ENCODE peak calls at places on chromosomes 1 and 21, in seven cellular contexts. One of them, this sample, is unnamed.

GRCh38 chr1:45891087-45891486 is 87.7 kb downstream of the MAST2 start:
- DNase-seq in astrocyte of the spinal cord: no peak
- DNase-seq in tibial nerve: no peak
- DNase-seq in CD8-positive, alpha-beta T cell: no peak
- DNase-seq in nephron progenitor cell: no peak
- DNase-seq in astrocyte of the cerebellum: no peak
- DNase-seq in BE2C: no peak
- DNase-seq in this sample: no peak

GRCh38 chr1:94463765-94464330 is 45.7 kb downstream of the ABCD3 start:
- DNase-seq in astrocyte of the spinal cord: peak
- DNase-seq in tibial nerve: peak
- DNase-seq in CD8-positive, alpha-beta T cell: no peak
- DNase-seq in nephron progenitor cell: no peak
- DNase-seq in astrocyte of the cerebellum: peak
- DNase-seq in BE2C: peak
- DNase-seq in this sample: no peak

GRCh38 chr1:44318097-44319088 is 36.7 kb downstream of the ERI3 start:
- DNase-seq in astrocyte of the spinal cord: peak
- DNase-seq in tibial nerve: peak
- DNase-seq in CD8-positive, alpha-beta T cell: peak
- DNase-seq in nephron progenitor cell: peak
- DNase-seq in astrocyte of the cerebellum: peak
- DNase-seq in BE2C: peak
- DNase-seq in this sample: peak

GRCh38 chr1:54325705-54326461 is 80.3 kb downstream of the SSBP3 start:
- DNase-seq in astrocyte of the spinal cord: no peak
- DNase-seq in tibial nerve: no peak
- DNase-seq in CD8-positive, alpha-beta T cell: no peak
- DNase-seq in nephron progenitor cell: no peak
- DNase-seq in astrocyte of the cerebellum: no peak
- DNase-seq in BE2C: peak
- DNase-seq in this sample: no peak

GRCh38 chr1:55894521-55894920 is 679.4 kb upstream of the USP24 start:
- DNase-seq in astrocyte of the spinal cord: peak
- DNase-seq in tibial nerve: no peak
- DNase-seq in CD8-positive, alpha-beta T cell: no peak
- DNase-seq in nephron progenitor cell: no peak
- DNase-seq in astrocyte of the cerebellum: no peak
- DNase-seq in BE2C: no peak
- DNase-seq in this sample: no peak

GRCh38 chr1:64112281-64112680 is 91.1 kb upstream of the UBE2U start:
- DNase-seq in astrocyte of the spinal cord: peak
- DNase-seq in tibial nerve: no peak
- DNase-seq in CD8-positive, alpha-beta T cell: no peak
- DNase-seq in nephron progenitor cell: no peak
- DNase-seq in astrocyte of the cerebellum: no peak
- DNase-seq in BE2C: no peak
- DNase-seq in this sample: no peak

GRCh38 chr1:24964811-24965570 is 34.9 kb upstream of the RUNX3 start:
- DNase-seq in astrocyte of the spinal cord: peak
- DNase-seq in tibial nerve: no peak
- DNase-seq in CD8-positive, alpha-beta T cell: peak
- DNase-seq in nephron progenitor cell: no peak
- DNase-seq in astrocyte of the cerebellum: peak
- DNase-seq in BE2C: no peak
- DNase-seq in this sample: no peak

GRCh38 chr1:225460737-225461532 is 33.1 kb upstream of the LBR start:
- DNase-seq in astrocyte of the spinal cord: no peak
- DNase-seq in tibial nerve: no peak
- DNase-seq in CD8-positive, alpha-beta T cell: peak
- DNase-seq in nephron progenitor cell: no peak
- DNase-seq in astrocyte of the cerebellum: no peak
- DNase-seq in BE2C: no peak
- DNase-seq in this sample: no peak

GRCh38 chr1:77545970-77546369 is 136.5 kb downstream of the ZZZ3 start:
- DNase-seq in astrocyte of the spinal cord: peak
- DNase-seq in tibial nerve: no peak
- DNase-seq in CD8-positive, alpha-beta T cell: no peak
- DNase-seq in nephron progenitor cell: no peak
- DNase-seq in astrocyte of the cerebellum: no peak
- DNase-seq in BE2C: no peak
- DNase-seq in this sample: no peak

GRCh38 chr21:16644690-16645089 is 868.2 kb upstream of the CXADR start:
- DNase-seq in astrocyte of the spinal cord: no peak
- DNase-seq in tibial nerve: no peak
- DNase-seq in CD8-positive, alpha-beta T cell: no peak
- DNase-seq in nephron progenitor cell: no peak
- DNase-seq in astrocyte of the cerebellum: no peak
- DNase-seq in BE2C: no peak
- DNase-seq in this sample: no peak

GRCh38 chr1:76075877-76076276 is 1.3 kb downstream of the ST6GALNAC3 start:
- DNase-seq in astrocyte of the spinal cord: no peak
- DNase-seq in tibial nerve: no peak
- DNase-seq in CD8-positive, alpha-beta T cell: no peak
- DNase-seq in nephron progenitor cell: no peak
- DNase-seq in astrocyte of the cerebellum: no peak
- DNase-seq in BE2C: no peak
- DNase-seq in this sample: no peak

GRCh38 chr1:76075188-76075489 is 593 bp downstream of the ST6GALNAC3 start:
- DNase-seq in astrocyte of the spinal cord: no peak
- DNase-seq in tibial nerve: no peak
- DNase-seq in CD8-positive, alpha-beta T cell: no peak
- DNase-seq in nephron progenitor cell: no peak
- DNase-seq in astrocyte of the cerebellum: no peak
- DNase-seq in BE2C: no peak
- DNase-seq in this sample: no peak

GRCh38 chr1:76070538-76070937 is 4.0 kb upstream of the ST6GALNAC3 start:
- DNase-seq in astrocyte of the spinal cord: no peak
- DNase-seq in tibial nerve: no peak
- DNase-seq in CD8-positive, alpha-beta T cell: no peak
- DNase-seq in nephron progenitor cell: no peak
- DNase-seq in astrocyte of the cerebellum: no peak
- DNase-seq in BE2C: no peak
- DNase-seq in this sample: no peak

GRCh38 chr1:76073471-76073870 is 1.1 kb upstream of the ST6GALNAC3 start:
- DNase-seq in astrocyte of the spinal cord: peak
- DNase-seq in tibial nerve: no peak
- DNase-seq in CD8-positive, alpha-beta T cell: no peak
- DNase-seq in nephron progenitor cell: no peak
- DNase-seq in astrocyte of the cerebellum: peak
- DNase-seq in BE2C: no peak
- DNase-seq in this sample: no peak

DNA sequence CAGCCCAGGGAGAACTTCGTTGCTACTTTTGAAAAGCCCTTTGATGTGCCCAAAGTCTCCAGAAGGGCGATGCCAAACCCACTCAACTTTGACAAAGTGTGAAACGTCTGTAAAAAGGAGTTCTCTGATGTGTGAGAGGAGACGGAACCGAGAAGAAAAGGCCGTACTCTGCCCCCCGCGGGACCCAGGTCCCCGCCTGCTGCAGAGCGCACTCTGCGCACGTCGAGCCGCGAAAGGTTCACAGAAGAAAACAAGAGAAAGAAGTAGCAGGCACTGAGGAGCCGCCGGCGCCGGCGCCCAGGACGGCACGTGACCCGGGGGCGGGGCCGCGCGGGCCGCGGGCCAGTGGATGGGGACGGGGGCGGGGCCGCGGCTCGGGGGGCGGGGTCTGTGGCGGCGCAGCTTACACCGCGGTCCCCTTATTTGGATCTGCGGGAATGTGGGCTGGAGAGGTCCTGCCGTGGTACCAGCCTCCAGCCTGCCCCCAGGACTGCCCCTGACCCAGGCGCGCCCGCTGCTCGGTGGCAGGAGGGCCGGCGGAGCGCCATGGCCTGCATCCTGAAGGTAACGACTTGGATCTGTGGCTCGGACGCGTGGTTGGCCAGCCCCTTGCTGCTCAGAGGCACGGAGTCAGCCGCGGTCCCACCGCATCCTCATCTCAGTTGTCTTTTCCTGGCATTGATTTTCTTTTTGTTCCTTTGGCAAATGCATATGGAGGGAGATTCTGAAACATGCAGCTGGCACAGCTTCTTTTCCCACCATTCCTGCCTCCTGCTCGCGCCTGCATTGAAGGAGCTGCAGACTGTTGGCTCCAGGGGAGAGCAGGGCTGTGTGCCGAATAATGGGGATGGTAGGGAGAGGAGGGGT is at the start of gene ST6GALNAC3:
- DNase-seq in astrocyte of the spinal cord: peak
- DNase-seq in tibial nerve: peak
- DNase-seq in CD8-positive, alpha-beta T cell: peak
- DNase-seq in nephron progenitor cell: peak
- DNase-seq in astrocyte of the cerebellum: no peak
- DNase-seq in BE2C: peak
- DNase-seq in this sample: peak
- TF ChIP-seq CTCF in astrocyte of the spinal cord: no peak
- TF ChIP-seq CTCF in tibial nerve: no peak
- TF ChIP-seq CTCF in CD8-positive, alpha-beta T cell: no peak
- TF ChIP-seq CTCF in nephron progenitor cell: no peak
- TF ChIP-seq CTCF in astrocyte of the cerebellum: no peak
- TF ChIP-seq CTCF in BE2C: no peak
- TF ChIP-seq CTCF in this sample: no peak

GRCh38 chr1:232318143-232318542 is 311.8 kb downstream of the SIPA1L2 start:
- DNase-seq in astrocyte of the spinal cord: no peak
- DNase-seq in tibial nerve: no peak
- DNase-seq in CD8-positive, alpha-beta T cell: no peak
- DNase-seq in nephron progenitor cell: no peak
- DNase-seq in astrocyte of the cerebellum: no peak
- DNase-seq in BE2C: no peak
- DNase-seq in this sample: no peak

GRCh38 chr1:232319106-232319505 is 310.8 kb downstream of the SIPA1L2 start:
- DNase-seq in astrocyte of the spinal cord: no peak
- DNase-seq in tibial nerve: no peak
- DNase-seq in CD8-positive, alpha-beta T cell: no peak
- DNase-seq in nephron progenitor cell: no peak
- DNase-seq in astrocyte of the cerebellum: no peak
- DNase-seq in BE2C: peak
- DNase-seq in this sample: peak

GRCh38 chr1:232317336-232317735 is 312.6 kb downstream of the SIPA1L2 start:
- DNase-seq in astrocyte of the spinal cord: no peak
- DNase-seq in tibial nerve: no peak
- DNase-seq in CD8-positive, alpha-beta T cell: no peak
- DNase-seq in nephron progenitor cell: no peak
- DNase-seq in astrocyte of the cerebellum: no peak
- DNase-seq in BE2C: no peak
- DNase-seq in this sample: no peak

GRCh38 chr1:232319518-232319917 is 310.4 kb downstream of the SIPA1L2 start:
- DNase-seq in astrocyte of the spinal cord: no peak
- DNase-seq in tibial nerve: no peak
- DNase-seq in CD8-positive, alpha-beta T cell: no peak
- DNase-seq in nephron progenitor cell: no peak
- DNase-seq in astrocyte of the cerebellum: no peak
- DNase-seq in BE2C: no peak
- DNase-seq in this sample: no peak

DNA sequence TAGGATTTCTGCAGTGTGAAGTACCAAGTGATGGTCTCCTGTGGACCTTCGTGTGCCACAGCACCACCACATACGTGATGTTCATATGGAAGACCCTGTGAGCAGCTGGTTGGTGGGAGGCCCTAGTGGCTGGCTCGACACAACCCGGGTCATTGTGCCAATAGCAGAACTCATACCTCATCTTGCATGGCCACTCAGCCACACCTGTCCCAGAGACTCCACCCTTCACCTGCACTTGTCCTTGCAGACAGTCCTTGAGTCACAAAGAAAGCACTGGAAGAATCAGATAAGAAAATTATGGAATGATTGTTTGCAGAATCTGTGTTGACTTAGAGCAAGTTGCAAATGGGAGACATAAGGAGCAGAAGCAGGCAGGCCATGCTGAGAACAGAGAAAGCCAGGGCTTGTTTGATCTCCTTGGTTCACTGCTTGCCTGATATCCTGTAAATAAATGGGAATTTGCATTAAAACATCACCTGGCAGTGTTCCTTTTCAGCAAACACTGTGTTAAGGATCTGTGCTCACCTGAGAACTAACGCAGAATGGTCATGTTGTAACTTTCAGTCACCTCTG is 307.7 kb downstream of the SIPA1L2 start:
- DNase-seq in astrocyte of the spinal cord: no peak
- DNase-seq in tibial nerve: no peak
- DNase-seq in CD8-positive, alpha-beta T cell: no peak
- DNase-seq in nephron progenitor cell: no peak
- DNase-seq in astrocyte of the cerebellum: no peak
- DNase-seq in BE2C: no peak
- DNase-seq in this sample: no peak
- TF ChIP-seq CTCF in astrocyte of the spinal cord: no peak
- TF ChIP-seq CTCF in tibial nerve: no peak
- TF ChIP-seq CTCF in CD8-positive, alpha-beta T cell: no peak
- TF ChIP-seq CTCF in nephron progenitor cell: no peak
- TF ChIP-seq CTCF in astrocyte of the cerebellum: no peak
- TF ChIP-seq CTCF in BE2C: no peak
- TF ChIP-seq CTCF in this sample: no peak

GRCh38 chr1:85577421-85578320 is 2.9 kb upstream of the CCN1 start:
- DNase-seq in astrocyte of the spinal cord: no peak
- DNase-seq in tibial nerve: peak
- DNase-seq in CD8-positive, alpha-beta T cell: no peak
- DNase-seq in nephron progenitor cell: peak
- DNase-seq in astrocyte of the cerebellum: no peak
- DNase-seq in BE2C: no peak
- DNase-seq in this sample: peak
- TF ChIP-seq CTCF in astrocyte of the spinal cord: no peak
- TF ChIP-seq CTCF in tibial nerve: no peak
- TF ChIP-seq CTCF in CD8-positive, alpha-beta T cell: no peak
- TF ChIP-seq CTCF in nephron progenitor cell: no peak
- TF ChIP-seq CTCF in astrocyte of the cerebellum: no peak
- TF ChIP-seq CTCF in BE2C: no peak
- TF ChIP-seq CTCF in this sample: no peak

GRCh38 chr1:21334214-21335087 is 44.2 kb upstream of the ECE1 start:
- DNase-seq in astrocyte of the spinal cord: peak
- DNase-seq in tibial nerve: peak
- DNase-seq in CD8-positive, alpha-beta T cell: peak
- DNase-seq in nephron progenitor cell: peak
- DNase-seq in astrocyte of the cerebellum: peak
- DNase-seq in BE2C: peak
- DNase-seq in this sample: peak
- TF ChIP-seq CTCF in astrocyte of the spinal cord: peak
- TF ChIP-seq CTCF in tibial nerve: peak
- TF ChIP-seq CTCF in CD8-positive, alpha-beta T cell: peak
- TF ChIP-seq CTCF in nephron progenitor cell: peak
- TF ChIP-seq CTCF in astrocyte of the cerebellum: peak
- TF ChIP-seq CTCF in BE2C: peak
- TF ChIP-seq CTCF in this sample: peak